ENCODE peak calls at places on chromosomes 13 and 19, in four cellular contexts. V is AG04449; M is naive thymus-derived CD4-positive, alpha-beta T cell; J is NCI-H187. E is an unnamed sample.

GRCh38 chr13:51663980-51664957 is 80.0 kb downstream of the WDFY2 start:
- DNase-seq in J (no peak), M (no peak), V (no peak), E (no peak)

GRCh38 chr19:660793-661426 is 2.1 kb downstream of the RNF126 start:
- DNase-seq in V (no peak), J (no peak), M (no peak), E (no peak)

GRCh38 chr13:35621989-35622388 is 145.5 kb upstream of the MAB21L1 start:
- DNase-seq in J (no peak), V (no peak), M (no peak), E (no peak)

GRCh38 chr19:925912-926594 is at the start of gene ARID3A:
- DNase-seq in M (no peak), J (no peak), V (no peak), E (no peak)

GRCh38 chr13:113856716-113857065 is 7.2 kb downstream of the GAS6 start:
- DNase-seq in V (no peak), J (no peak), M (no peak), E (no peak)

GRCh38 chr13:20633802-20634201 is 66.8 kb downstream of the IFT88 start:
- DNase-seq in V (no peak), M (no peak), J (no peak), E (no peak)

GRCh38 chr19:17026041-17026658 is 460 bp downstream of the CPAMD8 start:
- DNase-seq in V (no peak), M (peak; percentile 10), J (no peak), E (no peak)

GRCh38 chr13:97068146-97068545 is 73.9 kb upstream of the OXGR1 start:
- DNase-seq in M (no peak), J (no peak), V (no peak), E (no peak)

GRCh38 chr19:43464089-43464775 is 1.2 kb downstream of the LYPD3 start:
- DNase-seq in V (no peak), J (no peak), M (no peak), E (no peak)

GRCh38 chr19:49988433-49988832 is 27.5 kb upstream of the SIGLEC11 start:
- DNase-seq in V (no peak), M (no peak), J (no peak), E (peak; percentile 46)

GRCh38 chr19:13024126-13024957 is 29.1 kb downstream of the NFIX start:
- DNase-seq in M (no peak), V (no peak), J (no peak), E (no peak)

GRCh38 chr19:6048808-6049405 is 61.4 kb downstream of the RFX2 start:
- DNase-seq in V (no peak), J (peak; percentile 38), M (peak; percentile 74), E (no peak)

GRCh38 chr13:111399334-111399733 is 78.9 kb downstream of the TEX29 start:
- DNase-seq in J (no peak), V (no peak), M (no peak), E (no peak)

GRCh38 chr13:30792257-30793000 is 57.1 kb downstream of the ALOX5AP start:
- DNase-seq in M (no peak), V (peak; percentile 69), J (no peak), E (peak; percentile 60)

GRCh38 chr13:30306762-30307193 is 573 bp downstream of the KATNAL1 start:
- DNase-seq in M (peak; percentile 88), J (peak; percentile 60), V (peak; percentile 29), E (peak; percentile 38)

GRCh38 chr19:11570039-11570462 is 7.4 kb downstream of the ACP5 start:
- DNase-seq in V (no peak), M (no peak), J (no peak), E (no peak)

GRCh38 chr13:40666905-40667621 is 622 bp upstream of the FOXO1 start:
- DNase-seq in M (no peak), J (no peak), V (no peak), E (no peak)

GRCh38 chr19:54473071-54473941 is at the start of gene CDC42EP5:
- DNase-seq in J (no peak), M (no peak), V (peak; percentile 57), E (peak; percentile 54)

GRCh38 chr19:7855426-7856276 is 18.5 kb downstream of the PRR36 start:
- DNase-seq in M (no peak), J (no peak), V (no peak), E (no peak)

E was measured in HS-5.